ENCODE peak calls at places on chromosomes 2 and 18, in nine cellular contexts. W is transverse colon, P is body of pancreas, M is colonic mucosa, I is MM.1S, R is adrenal gland, J is tibial artery, O is right lobe of liver, A is pancreas. N is an unnamed sample.

GRCh38 chr2:142865924-142866323 is 11.5 kb upstream of the KYNU start:
- DNase-seq in W (no peak), A (no peak), J (no peak), M (no peak), I (peak; percentile 55), O (no peak), R (no peak), P (no peak), N (no peak)

GRCh38 chr2:8457092-8457481 is 224.8 kb upstream of the ID2 start:
- DNase-seq in O (peak; percentile 58), W (peak; percentile 83), J (no peak), M (peak; percentile 80), P (peak; percentile 37), I (no peak), R (no peak), A (no peak), N (no peak)

GRCh38 chr18:8517276-8517675 is 92.0 kb upstream of the RAB12 start:
- DNase-seq in A (no peak), P (no peak), R (no peak), M (no peak), W (no peak), I (no peak), O (no peak), J (peak; percentile 34), N (no peak)

GRCh38 chr2:180901331-180901730 is 79.1 kb upstream of the UBE2E3 start:
- DNase-seq in O (no peak), R (no peak), I (no peak), P (no peak), W (no peak), M (no peak), A (no peak), J (no peak), N (no peak)

GRCh38 chr2:170716851-170717598 is 1.9 kb downstream of the SP5 start:
- DNase-seq in R (peak; percentile 17), M (peak; percentile 41), W (peak; percentile 25), I (no peak), J (peak; percentile 70), P (peak; percentile 37), A (peak; percentile 15), O (peak; percentile 37), N (no peak)

GRCh38 chr2:27920148-27920885 is 29.8 kb downstream of the BABAM2 start:
- DNase-seq in J (no peak), I (no peak), P (no peak), M (no peak), W (no peak), A (no peak), O (no peak), R (no peak), N (no peak)

GRCh38 chr2:68774569-68775271 is 40.1 kb downstream of the ARHGAP25 start:
- DNase-seq in J (peak; percentile 73), O (peak; percentile 79), M (peak; percentile 62), P (peak; percentile 30), A (peak; percentile 51), W (peak; percentile 80), I (peak; percentile 81), R (peak; percentile 50), N (peak; percentile 70)

GRCh38 chr2:73260338-73260984 is 23.8 kb downstream of the FBXO41 start:
- DNase-seq in I (peak; percentile 13), A (no peak), W (peak; percentile 22), M (no peak), O (peak; percentile 64), J (no peak), P (peak; percentile 55), R (peak; percentile 82), N (peak; percentile 38)

GRCh38 chr2:218270721-218271486 is 585 bp downstream of the PNKD start:
- DNase-seq in J (peak; percentile 64), I (peak; percentile 26), P (peak; percentile 41), M (no peak), A (no peak), W (peak; percentile 43), O (no peak), R (peak; percentile 49), N (no peak)

GRCh38 chr18:12036201-12036751 is 55.0 kb downstream of the IMPA2 start:
- DNase-seq in O (no peak), W (no peak), A (peak; percentile 81), M (no peak), P (peak; percentile 95), J (no peak), I (no peak), R (no peak), N (no peak)

GRCh38 chr18:23193727-23194126 is 58.4 kb downstream of the CABLES1 start:
- DNase-seq in R (no peak), J (no peak), I (peak; percentile 23), M (no peak), W (no peak), O (no peak), A (no peak), P (no peak), N (no peak)

GRCh38 chr2:98917031-98917459 is 19.0 kb downstream of the CRACDL start:
- DNase-seq in M (no peak), I (no peak), R (no peak), O (no peak), P (no peak), J (peak; percentile 16), A (no peak), W (no peak), N (no peak)

GRCh38 chr18:31563778-31564177 is 27.9 kb upstream of the TTR start:
- DNase-seq in A (no peak), R (no peak), O (no peak), W (no peak), M (no peak), I (no peak), P (no peak), J (no peak), N (no peak)

GRCh38 chr2:150697596-150697995 is 210.1 kb upstream of the RND3 start:
- DNase-seq in A (no peak), I (no peak), J (no peak), P (no peak), R (no peak), W (no peak), M (no peak), O (no peak), N (no peak)

GRCh38 chr2:42163444-42164045 is 5.6 kb upstream of the EML4 start:
- DNase-seq in A (no peak), J (no peak), P (no peak), W (no peak), I (no peak), R (no peak), O (no peak), M (no peak), N (no peak)

GRCh38 chr2:110828330-110828729 is 96.0 kb downstream of the ACOXL start:
- DNase-seq in P (no peak), J (no peak), R (no peak), M (no peak), O (no peak), W (no peak), I (no peak), A (no peak), N (no peak)

GRCh38 chr2:26946841-26947784 is 23.3 kb upstream of the MAPRE3 start:
- DNase-seq in R (peak; percentile 37), I (no peak), A (peak; percentile 76), O (peak; percentile 47), M (peak; percentile 36), P (peak; percentile 86), W (peak; percentile 54), J (no peak), N (peak; percentile 69)

GRCh38 chr18:69817335-69817935 is 130.2 kb downstream of the CD226 start:
- DNase-seq in M (no peak), O (no peak), R (no peak), A (no peak), P (no peak), W (no peak), I (no peak), J (no peak), N (no peak)

GRCh38 chr2:28855193-28855592 is 14.9 kb downstream of the TRMT61B start:
- DNase-seq in M (no peak), A (no peak), R (no peak), O (no peak), W (no peak), I (no peak), J (no peak), P (no peak), N (no peak)

GRCh38 chr2:64836566-64836965 is 152.6 kb upstream of the SLC1A4 start:
- DNase-seq in J (no peak), P (no peak), M (no peak), W (no peak), A (no peak), O (no peak), R (no peak), I (no peak), N (no peak)
- H3K4me1 ChIP-seq in J (peaks cover 31% of the 10 kb centered on the region), P (peaks cover 4% of the 10 kb centered on the region), M (no peaks in the 10 kb centered on the region), W (peaks cover 15% of the 10 kb centered on the region), A (no peaks in the 10 kb centered on the region), O (peaks cover 13% of the 10 kb centered on the region), R (peaks cover 21% of the 10 kb centered on the region), I (peaks cover 1% of the 10 kb centered on the region), N (peaks cover 13% of the 10 kb centered on the region)

GRCh38 chr18:43129946-43130523 is 14.6 kb upstream of the RIT2 start:
- DNase-seq in J (no peak), A (no peak), I (peak; percentile 51), R (no peak), M (no peak), P (no peak), W (no peak), O (no peak), N (no peak)
- H3K4me3 ChIP-seq in J (no peak overlapping the region), A (no peak overlapping the region), I (peak overlapping the region; percentile 16), R (no peak overlapping the region), M (no peak overlapping the region), P (no peak overlapping the region), W (no peak overlapping the region), O (peak overlapping the region; percentile 50), N (peak overlapping the region; percentile 44)

DNA sequence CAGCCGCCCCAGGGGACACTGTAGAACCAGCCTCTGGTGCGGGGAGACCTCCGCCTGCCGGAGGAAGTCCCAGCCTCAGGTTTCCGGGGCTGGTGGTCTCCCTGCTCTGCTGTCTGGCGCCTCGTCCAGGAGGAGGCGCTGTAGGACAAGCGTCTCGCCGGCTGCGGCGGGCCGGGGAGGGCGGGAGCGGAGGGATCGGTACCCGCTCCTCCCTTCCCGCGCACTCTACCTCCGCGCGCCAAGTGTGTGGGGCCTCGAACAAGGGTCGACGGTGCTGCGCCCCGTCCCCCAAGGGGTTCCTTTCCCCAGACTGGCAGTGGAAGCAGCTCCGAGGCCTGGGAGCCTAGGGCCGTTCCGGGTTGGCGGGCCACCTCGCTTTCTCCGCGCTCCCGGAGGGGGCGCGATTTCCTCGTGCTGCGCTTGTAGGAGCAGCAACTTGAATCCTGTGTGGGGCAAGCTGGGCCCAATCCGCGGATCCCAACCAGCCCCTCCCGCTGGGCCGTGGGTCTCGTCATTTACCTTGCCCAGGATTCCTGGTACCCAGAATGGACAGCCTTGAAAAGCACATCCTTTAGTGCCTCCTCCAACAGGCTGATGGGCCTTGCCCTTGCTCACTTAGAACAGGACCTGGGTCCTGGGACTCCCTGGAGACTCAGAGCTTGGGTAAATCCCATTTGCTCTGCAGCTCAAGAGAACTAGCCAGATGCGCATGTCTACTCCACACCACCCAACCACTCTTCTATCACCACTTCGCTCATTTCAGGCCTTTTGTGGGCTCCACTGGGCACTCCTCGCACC is 10.6 kb upstream of the HOXD4 start:
- DNase-seq in W (peak; percentile 76), J (peak; percentile 85), O (peak; percentile 71), M (peak; percentile 80), R (peak; percentile 80), P (peak; percentile 58), A (peak; percentile 44), I (peak; percentile 74), N (peak; percentile 69)
- H3K27ac ChIP-seq in W (peak overlapping the region; percentile 95), J (peak overlapping the region; percentile 60), O (no peak overlapping the region), M (peak overlapping the region; percentile 56), R (peak overlapping the region; percentile 35), P (peak overlapping the region; percentile 26), A (no peak overlapping the region), I (no peak overlapping the region), N (peak overlapping the region; percentile 56)

DNA sequence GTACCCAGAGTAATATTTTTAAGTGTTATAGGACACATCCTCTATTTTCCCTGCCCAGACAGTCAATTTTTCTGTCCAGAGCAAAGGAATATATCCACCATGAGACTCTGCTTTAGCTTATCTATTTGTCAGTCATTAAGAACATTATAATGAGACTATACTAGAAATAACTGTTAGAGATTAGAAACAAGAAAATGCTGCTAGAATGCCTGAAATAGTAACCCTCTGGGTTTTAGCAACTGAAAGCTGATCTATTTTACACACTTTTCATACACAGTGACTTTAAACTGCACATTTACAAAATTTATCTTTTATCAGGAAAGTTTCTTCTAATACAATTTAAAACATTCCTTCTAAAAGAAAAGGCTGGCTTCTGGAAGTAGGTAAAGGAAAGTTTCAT is 39.6 kb downstream of the MBD2 start:
- DNase-seq in J (no peak), M (no peak), O (no peak), A (no peak), P (no peak), R (no peak), I (no peak), W (no peak), N (no peak)
- H3K4me1 ChIP-seq in J (no peaks in the 10 kb centered on the region), M (no peaks in the 10 kb centered on the region), O (no peaks in the 10 kb centered on the region), A (no peaks in the 10 kb centered on the region), P (no peaks in the 10 kb centered on the region), R (no peaks in the 10 kb centered on the region), I (peaks cover 46% of the 10 kb centered on the region), W (peaks cover 7% of the 10 kb centered on the region), N (no peaks in the 10 kb centered on the region)

N was measured in heart right ventricle.